ENCODE peak calls at places on chromosomes 4 and X, in four cellular contexts. T is adrenal gland; I is CD4-positive, alpha-beta T cell; V is hepatocyte. D is an unnamed sample.

GRCh38 chr4:102783006-102783405 is 22.2 kb upstream of the MANBA start:
- DNase-seq in T (no peak), I (no peak), V (no peak), D (no peak)

GRCh38 chrX:44482575-44482974 is 60.1 kb downstream of the FUNDC1 start:
- DNase-seq in T (no peak), I (no peak), V (no peak), D (no peak)

GRCh38 chr4:172270421-172270820 is 457.2 kb downstream of the GALNTL6 start:
- DNase-seq in T (no peak), I (no peak), V (peak; percentile 8), D (peak; percentile 9)

GRCh38 chrX:69119122-69119521 is 46.1 kb downstream of the PJA1 start:
- DNase-seq in T (no peak), I (no peak), V (no peak), D (no peak)

GRCh38 chrX:42378857-42379256 is 399.1 kb downstream of the PPP1R2C start:
- DNase-seq in T (no peak), I (no peak), V (no peak), D (no peak)

GRCh38 chr4:77193511-77194236 is 36.7 kb downstream of the CCNG2 start:
- DNase-seq in T (peak; percentile 39), I (peak; percentile 67), V (no peak), D (peak; percentile 14)

GRCh38 chr4:170122252-170122651 is 32.5 kb upstream of the AADAT start:
- DNase-seq in T (no peak), I (no peak), V (no peak), D (no peak)

GRCh38 chrX:127011629-127012028 is 192.1 kb downstream of the PRR32 start:
- DNase-seq in T (no peak), I (no peak), V (no peak), D (no peak)

GRCh38 chr4:168888715-168889215 is 121.3 kb downstream of the CBR4 start:
- DNase-seq in T (no peak), I (no peak), V (no peak), D (no peak)

GRCh38 chrX:21838937-21839333 is 482 bp upstream of the MBTPS2 start:
- DNase-seq in T (no peak), I (no peak), V (peak; percentile 49), D (no peak)

GRCh38 chr4:141388483-141388882 is 167.8 kb downstream of the ZNF330 start:
- DNase-seq in T (no peak), I (no peak), V (no peak), D (no peak)

GRCh38 chr4:587671-588350 is 11.7 kb upstream of the TMEM271 start:
- DNase-seq in T (no peak), I (no peak), V (no peak), D (no peak)

GRCh38 chrX:143940119-143940518 is 56.2 kb downstream of the UBE2NL start:
- DNase-seq in T (no peak), I (no peak), V (no peak), D (no peak)

DNA sequence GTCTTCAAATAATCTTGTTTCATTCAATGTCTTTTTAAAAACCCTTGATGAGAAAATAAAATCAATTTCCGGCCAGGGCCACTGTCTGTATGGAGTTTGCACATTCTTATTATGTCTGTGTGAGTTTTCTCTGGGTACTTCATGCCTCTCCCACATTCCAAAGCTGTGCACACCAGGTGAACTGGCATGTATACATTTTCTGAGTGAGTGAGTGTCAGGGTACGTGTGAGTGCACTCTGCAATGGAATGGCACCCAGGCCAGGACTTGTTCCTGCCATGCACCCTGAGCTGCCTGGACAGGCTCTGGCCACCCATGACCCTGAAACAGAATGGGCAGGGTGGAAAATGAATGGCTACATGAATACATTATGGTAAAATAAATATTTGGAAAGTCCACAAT is 61.3 kb downstream of the UBE2NL start:
- DNase-seq in T (no peak), I (no peak), V (no peak), D (no peak)
- H3K9me3 ChIP-seq in T (no peaks in the 10 kb centered on the region), I (no peaks in the 10 kb centered on the region), V (no peaks in the 10 kb centered on the region), D (no peaks in the 10 kb centered on the region)

GRCh38 chr4:15198070-15198727 is 195.9 kb downstream of the CPEB2 start:
- DNase-seq in T (no peak), I (no peak), V (no peak), D (no peak)
- TF ChIP-seq CTCF in T (no peak), I (no peak), V (no peak), D (no peak)

GRCh38 chr4:11546391-11547160 is 117.9 kb upstream of the HS3ST1 start:
- DNase-seq in T (no peak), I (no peak), V (no peak), D (no peak)

GRCh38 chr4:11545651-11546050 is 117.0 kb upstream of the HS3ST1 start:
- DNase-seq in T (no peak), I (no peak), V (no peak), D (no peak)

GRCh38 chr4:11548529-11549176 is 120.0 kb upstream of the HS3ST1 start:
- DNase-seq in T (no peak), I (no peak), V (peak; percentile 69), D (no peak)

GRCh38 chr4:11542952-11543351 is 114.3 kb upstream of the HS3ST1 start:
- DNase-seq in T (no peak), I (no peak), V (no peak), D (no peak)

GRCh38 chr4:11543710-11544109 is 115.0 kb upstream of the HS3ST1 start:
- DNase-seq in T (peak; percentile 48), I (no peak), V (no peak), D (no peak)
- H3K9me3 ChIP-seq in T (no peaks in the 10 kb centered on the region), I (no peaks in the 10 kb centered on the region), V (no peaks in the 10 kb centered on the region), D (no peaks in the 10 kb centered on the region)

DNA sequence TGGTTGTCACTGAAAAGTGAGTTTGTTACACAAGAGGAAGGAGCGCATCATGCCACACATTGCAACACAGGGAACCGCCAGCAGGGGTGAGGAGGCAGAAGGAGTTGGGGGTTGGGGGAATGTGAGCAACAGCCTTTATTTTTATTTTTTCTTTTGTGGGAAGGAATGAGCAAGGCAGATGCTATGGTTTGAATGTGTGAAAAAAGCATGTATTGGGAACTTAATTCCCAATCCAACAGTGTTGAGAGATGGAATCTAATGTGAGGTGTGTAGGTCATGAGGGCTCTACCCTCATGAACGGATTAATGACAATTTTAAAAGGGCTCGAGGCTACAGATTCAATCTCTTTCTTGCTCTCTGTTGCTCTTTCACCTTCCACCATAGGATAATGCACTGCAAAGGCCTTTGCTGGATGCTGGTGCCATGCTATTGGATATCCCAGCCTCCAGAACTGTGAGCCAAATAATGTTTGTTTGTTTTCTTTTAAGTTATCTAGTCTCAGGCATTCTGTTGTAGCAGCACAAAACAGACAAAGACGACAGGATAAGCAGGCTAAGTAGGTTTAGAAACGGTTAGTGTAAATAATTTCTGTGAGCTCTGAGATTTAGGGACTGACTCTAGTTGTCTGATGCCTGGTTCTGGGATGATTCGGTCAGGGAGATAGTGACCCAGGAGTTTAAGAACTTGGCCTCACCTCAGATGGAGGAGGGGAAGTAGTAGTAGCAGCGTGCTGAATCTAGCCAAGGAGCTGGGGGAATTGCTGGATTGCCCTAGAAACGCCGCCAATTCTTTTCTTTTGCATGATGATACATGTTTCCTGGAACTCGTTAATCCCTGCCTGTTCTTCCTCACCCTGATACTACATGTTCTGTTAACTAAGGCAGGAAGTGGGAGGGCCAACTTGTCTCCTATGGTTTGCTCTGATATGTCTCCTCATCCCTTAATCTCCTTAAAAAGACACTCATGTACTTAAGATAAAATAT is 156.6 kb upstream of the CTSO start:
- DNase-seq in T (peak; percentile 1), I (no peak), V (peak; percentile 28), D (peak; percentile 33)
- TF ChIP-seq CTCF in T (no peak), I (no peak), V (no peak), D (peak; percentile 41)

DNA sequence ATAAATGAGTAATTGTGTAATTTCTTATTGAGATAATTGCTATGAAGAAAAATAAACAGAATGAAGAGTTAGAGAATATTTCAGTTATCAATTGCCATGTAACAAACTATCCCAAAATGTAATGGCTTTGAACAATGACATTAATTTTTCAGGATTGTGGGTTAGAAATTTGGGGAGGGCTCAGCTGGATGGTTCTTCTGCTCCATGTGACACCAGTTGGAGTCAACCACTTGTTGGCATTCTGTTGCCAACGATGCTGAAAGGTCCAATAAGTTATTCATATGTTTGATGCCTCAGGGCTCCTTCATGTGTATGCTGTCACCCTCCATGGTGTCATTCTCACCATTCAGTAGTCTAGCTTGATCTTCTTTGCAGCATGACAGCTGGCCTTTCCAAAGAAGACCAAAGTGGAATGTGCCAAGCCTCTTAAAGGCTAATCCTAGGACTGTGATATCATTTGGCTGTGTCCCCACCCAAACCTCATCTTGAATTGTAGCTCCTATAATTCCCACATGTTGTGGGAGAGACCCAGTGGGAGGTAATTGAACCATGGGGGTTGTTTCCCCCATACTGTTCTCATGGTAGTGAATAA is 20.9 kb upstream of the CCDC149 start:
- DNase-seq in T (no peak), I (no peak), V (no peak), D (no peak)
- H3K9me3 ChIP-seq in T (peaks cover 11% of the 10 kb centered on the region), I (peaks cover 8% of the 10 kb centered on the region), V (no peaks in the 10 kb centered on the region), D (no peaks in the 10 kb centered on the region)

DNA sequence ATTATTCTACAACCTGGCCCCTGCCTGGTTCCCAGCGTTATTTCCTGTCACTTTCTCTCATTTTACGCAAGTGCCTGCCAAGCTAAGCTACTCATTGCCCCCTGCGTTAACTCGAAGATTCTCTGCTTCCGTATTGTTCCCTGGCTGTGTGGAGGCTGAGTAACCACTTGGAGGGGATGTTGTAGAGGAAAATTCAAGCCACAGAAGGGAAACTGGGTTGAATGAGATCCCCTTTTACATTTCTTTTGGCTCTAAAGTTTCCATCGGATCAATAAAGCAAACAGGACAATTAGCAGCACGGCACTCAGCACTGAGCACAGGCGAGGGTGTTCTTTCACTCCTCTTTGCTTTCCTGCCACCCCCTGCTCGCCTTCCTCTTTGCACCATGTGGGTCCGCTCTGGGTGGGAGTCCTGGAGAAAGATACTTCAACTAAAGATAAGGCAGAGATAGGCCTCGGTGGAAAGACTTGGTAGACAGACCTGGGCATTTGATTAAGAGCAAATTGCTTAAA is 4.2 kb upstream of the TMSB4X start:
- DNase-seq in T (no peak), I (peak; percentile 48), V (peak; percentile 79), D (no peak)
- TF ChIP-seq CTCF in T (peak; percentile 41), I (peak; percentile 22), V (peak; percentile 76), D (peak; percentile 36)

D was measured in BE2C.